ENCODE peak calls at places on chromosome 21, in four cellular contexts. One of them, this sample, is unnamed.

GRCh38 chr21:26845066-26845749 is at the start of gene ADAMTS1:
- DNase-seq in ELR: peak; percentile 85
- DNase-seq in sigmoid colon: peak; percentile 98
- DNase-seq in brain microvascular endothelial cell: peak; percentile 75
- DNase-seq in this sample: peak; percentile 86

GRCh38 chr21:42423197-42423675 is 19.5 kb downstream of the UBASH3A start:
- DNase-seq in sigmoid colon: no peak
- DNase-seq in brain microvascular endothelial cell: no peak
- DNase-seq in ELR: no peak
- DNase-seq in this sample: no peak

GRCh38 chr21:28550057-28550825 is 442.4 kb downstream of the LTN1 start:
- DNase-seq in brain microvascular endothelial cell: no peak
- DNase-seq in sigmoid colon: no peak
- DNase-seq in ELR: peak; percentile 40
- DNase-seq in this sample: no peak

GRCh38 chr21:26049803-26050202 is 120.8 kb downstream of the APP start:
- DNase-seq in ELR: no peak
- DNase-seq in sigmoid colon: no peak
- DNase-seq in brain microvascular endothelial cell: no peak
- DNase-seq in this sample: no peak

GRCh38 chr21:41258617-41259016 is 58.0 kb upstream of the FAM3B start:
- DNase-seq in ELR: peak; percentile 2
- DNase-seq in brain microvascular endothelial cell: no peak
- DNase-seq in sigmoid colon: no peak
- DNase-seq in this sample: no peak

GRCh38 chr21:35203093-35204021 is 154.3 kb upstream of the RUNX1 start:
- DNase-seq in sigmoid colon: no peak
- DNase-seq in brain microvascular endothelial cell: peak; percentile 87
- DNase-seq in ELR: peak; percentile 87
- DNase-seq in this sample: peak; percentile 93

GRCh38 chr21:19853709-19854575 is 1144.3 kb upstream of the NCAM2 start:
- DNase-seq in ELR: no peak
- DNase-seq in sigmoid colon: no peak
- DNase-seq in brain microvascular endothelial cell: no peak
- DNase-seq in this sample: no peak

GRCh38 chr21:37430184-37430821 is 63.7 kb downstream of the DYRK1A start:
- DNase-seq in brain microvascular endothelial cell: no peak
- DNase-seq in sigmoid colon: no peak
- DNase-seq in ELR: no peak
- DNase-seq in this sample: no peak

GRCh38 chr21:26962516-26963305 is 4.2 kb downstream of the ADAMTS5 start:
- DNase-seq in brain microvascular endothelial cell: no peak
- DNase-seq in sigmoid colon: no peak
- DNase-seq in ELR: no peak
- DNase-seq in this sample: no peak

GRCh38 chr21:37626320-37626719 is 259.7 kb downstream of the DYRK1A start:
- DNase-seq in ELR: no peak
- DNase-seq in brain microvascular endothelial cell: no peak
- DNase-seq in sigmoid colon: no peak
- DNase-seq in this sample: no peak

GRCh38 chr21:31514598-31514997 is 144.9 kb upstream of the SOD1 start:
- DNase-seq in ELR: no peak
- DNase-seq in brain microvascular endothelial cell: peak; percentile 15
- DNase-seq in sigmoid colon: no peak
- DNase-seq in this sample: peak; percentile 61

GRCh38 chr21:36156339-36156814 is 247 bp upstream of the DOP1B start:
- DNase-seq in brain microvascular endothelial cell: peak; percentile 98
- DNase-seq in ELR: peak; percentile 98
- DNase-seq in sigmoid colon: peak; percentile 100
- DNase-seq in this sample: peak; percentile 99

GRCh38 chr21:40143822-40144525 is 276.7 kb downstream of the PCP4 start:
- DNase-seq in brain microvascular endothelial cell: peak; percentile 9
- DNase-seq in ELR: peak; percentile 41
- DNase-seq in sigmoid colon: no peak
- DNase-seq in this sample: peak; percentile 47

GRCh38 chr21:34335316-34335715 is 28.5 kb upstream of the KCNE2 start:
- DNase-seq in sigmoid colon: no peak
- DNase-seq in brain microvascular endothelial cell: no peak
- DNase-seq in ELR: no peak
- DNase-seq in this sample: no peak

GRCh38 chr21:32412998-32413504 is 545 bp downstream of the EVA1C start:
- DNase-seq in ELR: peak; percentile 35
- DNase-seq in sigmoid colon: peak; percentile 81
- DNase-seq in brain microvascular endothelial cell: no peak
- DNase-seq in this sample: peak; percentile 23

GRCh38 chr21:40331182-40331581 is 463.9 kb downstream of the PCP4 start:
- DNase-seq in sigmoid colon: no peak
- DNase-seq in ELR: no peak
- DNase-seq in brain microvascular endothelial cell: no peak
- DNase-seq in this sample: no peak

GRCh38 chr21:44021064-44021463 is 9.0 kb downstream of the TRAPPC10 start:
- DNase-seq in ELR: no peak
- DNase-seq in brain microvascular endothelial cell: no peak
- DNase-seq in sigmoid colon: no peak
- DNase-seq in this sample: no peak

GRCh38 chr21:43332872-43333300 is 94.0 kb downstream of the SIK1 start:
- DNase-seq in ELR: peak; percentile 19
- DNase-seq in brain microvascular endothelial cell: no peak
- DNase-seq in sigmoid colon: no peak
- DNase-seq in this sample: peak; percentile 32

GRCh38 chr21:26179501-26179900 is 8.9 kb upstream of the APP start:
- DNase-seq in sigmoid colon: no peak
- DNase-seq in brain microvascular endothelial cell: no peak
- DNase-seq in ELR: peak; percentile 19
- DNase-seq in this sample: no peak

GRCh38 chr21:33402011-33402979 is 918 bp upstream of the IFNGR2 start:
- DNase-seq in sigmoid colon: peak; percentile 89
- DNase-seq in ELR: peak; percentile 75
- DNase-seq in brain microvascular endothelial cell: peak; percentile 43
- DNase-seq in this sample: peak; percentile 59

GRCh38 chr21:33434770-33435360 is 31.7 kb downstream of the IFNGR2 start:
- DNase-seq in brain microvascular endothelial cell: peak; percentile 89
- DNase-seq in ELR: peak; percentile 92
- DNase-seq in sigmoid colon: no peak
- DNase-seq in this sample: peak; percentile 91

This sample was measured in astrocyte of the spinal cord.